ENCODE peak calls at places on chromosomes 16 and 17, in nine cellular contexts. M, I, K, A, T, E, B, V and U are unnamed samples.
A peak's percentile ranks its signal among the peaks of the same experiment; 100 is the strongest.

GRCh38 chr17:60073621-60074020 is 5.1 kb downstream of the HEATR6 start:
- DNase-seq in I (no peak), K (no peak), E (no peak), V (no peak), A (no peak), T (no peak), B (no peak), M (no peak), U (no peak)

GRCh38 chr17:32461853-32462617 is 17.7 kb downstream of the PSMD11 start:
- DNase-seq in M (peak; percentile 64), B (peak; percentile 74), E (peak; percentile 18), K (peak; percentile 31), A (no peak), V (peak; percentile 51), I (peak; percentile 52), T (peak; percentile 81), U (no peak)

GRCh38 chr16:15034266-15035162 is 21.4 kb downstream of the NTAN1 start:
- DNase-seq in T (no peak), E (no peak), I (no peak), B (no peak), K (no peak), M (peak; percentile 47), A (no peak), V (no peak), U (no peak)

GRCh38 chr16:9932919-9933653 is 249.1 kb downstream of the GRIN2A start:
- DNase-seq in I (no peak), A (no peak), K (no peak), E (no peak), V (no peak), M (no peak), T (no peak), B (no peak), U (no peak)

GRCh38 chr17:34665150-34665802 is 85.9 kb downstream of the TMEM132E start:
- DNase-seq in M (no peak), K (no peak), E (no peak), I (no peak), V (no peak), A (no peak), B (no peak), T (no peak), U (no peak)

GRCh38 chr17:76791053-76791980 is 53.4 kb downstream of the MFSD11 start:
- DNase-seq in B (no peak), I (peak; percentile 38), M (peak; percentile 14), V (peak; percentile 80), T (no peak), A (no peak), E (no peak), K (peak; percentile 3), U (no peak)

GRCh38 chr17:76562734-76563148 is 22.9 kb downstream of the PRCD start:
- DNase-seq in M (peak; percentile 57), K (no peak), V (peak; percentile 90), B (no peak), E (no peak), A (no peak), I (peak; percentile 92), T (no peak), U (no peak)

GRCh38 chr17:42345396-42346078 is 42.7 kb downstream of the STAT3 start:
- DNase-seq in V (no peak), T (no peak), A (no peak), K (no peak), I (no peak), M (no peak), B (no peak), E (no peak), U (no peak)

GRCh38 chr17:44187131-44187899 is 543 bp downstream of the TMUB2 start:
- DNase-seq in E (peak; percentile 59), A (no peak), M (peak; percentile 42), T (peak; percentile 59), K (no peak), V (peak; percentile 42), I (peak; percentile 46), B (no peak), U (peak; percentile 62)

GRCh38 chr16:88503374-88503770 is 50.3 kb downstream of the ZFPM1 start:
- DNase-seq in E (no peak), I (peak; percentile 25), T (no peak), M (peak; percentile 15), V (peak; percentile 5), B (no peak), A (no peak), K (no peak), U (no peak)

GRCh38 chr17:46003907-46004748 is 5.1 kb downstream of the STH start:
- DNase-seq in E (no peak), T (peak; percentile 29), V (peak; percentile 18), M (no peak), K (no peak), B (no peak), A (peak; percentile 67), I (peak; percentile 5), U (no peak)

GRCh38 chr16:27769561-27770222 is 219.7 kb downstream of the KATNIP start:
- DNase-seq in T (no peak), M (peak; percentile 80), V (peak; percentile 98), K (no peak), I (peak; percentile 51), B (peak; percentile 11), E (no peak), A (peak; percentile 37), U (no peak)

GRCh38 chr17:74539281-74539820 is 6.6 kb downstream of the CD300C start:
- DNase-seq in E (no peak), K (no peak), I (no peak), T (no peak), B (no peak), M (no peak), V (no peak), A (no peak), U (peak; percentile 43)

GRCh38 chr17:42287305-42288077 is 807 bp upstream of the STAT5A start:
- DNase-seq in I (no peak), M (peak; percentile 38), V (no peak), B (no peak), T (no peak), E (no peak), A (peak; percentile 73), K (peak; percentile 68), U (no peak)

GRCh38 chr17:82252511-82253178 is 20.9 kb downstream of the CSNK1D start:
- DNase-seq in T (no peak), E (no peak), A (peak; percentile 42), B (no peak), M (no peak), V (no peak), I (no peak), K (no peak), U (peak; percentile 44)

GRCh38 chr16:46743232-46743719 is 4.9 kb downstream of the MYLK3 start:
- DNase-seq in V (peak; percentile 51), A (no peak), T (peak; percentile 16), I (peak; percentile 28), K (peak; percentile 20), E (no peak), M (peak; percentile 50), B (peak; percentile 52), U (no peak)

GRCh38 chr16:23712976-23713375 is at the start of gene ERN2:
- DNase-seq in A (no peak), M (no peak), B (no peak), T (no peak), I (no peak), V (no peak), E (no peak), K (no peak), U (no peak)

GRCh38 chr17:19648475-19649406 is at the start of gene ALDH3A2:
- DNase-seq in V (peak; percentile 91), K (peak; percentile 95), E (peak; percentile 99), A (peak; percentile 98), B (peak; percentile 99), I (peak; percentile 79), M (peak; percentile 95), T (peak; percentile 99), U (peak; percentile 89)